ENCODE peak calls at places on chromosomes 7 and 10, in six cellular contexts. H is HCT116, Q is uterus, A is IMR-90, C is ovary, O is left lung. M is an unnamed sample.

GRCh38 chr7:108455524-108455832 is 758 bp downstream of the NRCAM start:
- DNase-seq in H (no peak), Q (no peak), A (no peak), C (no peak), O (no peak), M (no peak)

GRCh38 chr7:111485981-111486380 is 76.3 kb downstream of the IMMP2L start:
- DNase-seq in H (no peak), Q (no peak), A (no peak), C (no peak), O (no peak), M (no peak)

GRCh38 chr10:75071164-75071489 is 40.3 kb upstream of the SAMD8 start:
- DNase-seq in H (no peak), Q (no peak), A (peak), C (no peak), O (no peak), M (no peak)

GRCh38 chr10:97584060-97584797 is at the start of gene HOGA1:
- DNase-seq in H (peak), Q (peak), A (peak), C (no peak), O (peak), M (no peak)

GRCh38 chr10:50622497-50623298 is 1.1 kb downstream of the SGMS1 start:
- DNase-seq in H (no peak), Q (peak), A (peak), C (peak), O (peak), M (no peak)

GRCh38 chr10:86652361-86653202 is 1.8 kb upstream of the OPN4 start:
- DNase-seq in H (no peak), Q (no peak), A (peak), C (no peak), O (peak), M (peak)

GRCh38 chr7:74475243-74475986 is 21.7 kb downstream of the GTF2IRD1 start:
- DNase-seq in H (no peak), Q (no peak), A (no peak), C (no peak), O (peak), M (no peak)

GRCh38 chr7:108570146-108570755 is 577 bp downstream of the DNAJB9 start:
- DNase-seq in H (peak), Q (peak), A (peak), C (no peak), O (peak), M (no peak)

GRCh38 chr7:17773289-17773626 is 167.0 kb downstream of the SNX13 start:
- DNase-seq in H (no peak), Q (no peak), A (peak), C (no peak), O (peak), M (no peak)

GRCh38 chr10:96263173-96263572 is 8.2 kb downstream of the BLNK start:
- DNase-seq in H (no peak), Q (no peak), A (no peak), C (no peak), O (no peak), M (no peak)

GRCh38 chr10:101649530-101650085 is 45.4 kb downstream of the FBXW4 start:
- DNase-seq in H (no peak), Q (no peak), A (no peak), C (no peak), O (no peak), M (no peak)

GRCh38 chr10:8416192-8416701 is 361.8 kb downstream of the GATA3 start:
- DNase-seq in H (no peak), Q (no peak), A (no peak), C (no peak), O (no peak), M (no peak)

GRCh38 chr10:8416755-8417154 is 362.3 kb downstream of the GATA3 start:
- DNase-seq in H (no peak), Q (no peak), A (no peak), C (no peak), O (no peak), M (no peak)

GRCh38 chr10:8420182-8420581 is 365.7 kb downstream of the GATA3 start:
- DNase-seq in H (no peak), Q (no peak), A (no peak), C (no peak), O (no peak), M (no peak)

GRCh38 chr10:8418631-8419030 is 364.1 kb downstream of the GATA3 start:
- DNase-seq in H (no peak), Q (no peak), A (peak), C (no peak), O (no peak), M (no peak)

GRCh38 chr10:8417631-8418030 is 363.1 kb downstream of the GATA3 start:
- DNase-seq in H (no peak), Q (no peak), A (no peak), C (no peak), O (no peak), M (no peak)
- TF ChIP-seq CTCF in H (no peak), Q (no peak), A (no peak), C (no peak), O (no peak), M (no peak)

DNA sequence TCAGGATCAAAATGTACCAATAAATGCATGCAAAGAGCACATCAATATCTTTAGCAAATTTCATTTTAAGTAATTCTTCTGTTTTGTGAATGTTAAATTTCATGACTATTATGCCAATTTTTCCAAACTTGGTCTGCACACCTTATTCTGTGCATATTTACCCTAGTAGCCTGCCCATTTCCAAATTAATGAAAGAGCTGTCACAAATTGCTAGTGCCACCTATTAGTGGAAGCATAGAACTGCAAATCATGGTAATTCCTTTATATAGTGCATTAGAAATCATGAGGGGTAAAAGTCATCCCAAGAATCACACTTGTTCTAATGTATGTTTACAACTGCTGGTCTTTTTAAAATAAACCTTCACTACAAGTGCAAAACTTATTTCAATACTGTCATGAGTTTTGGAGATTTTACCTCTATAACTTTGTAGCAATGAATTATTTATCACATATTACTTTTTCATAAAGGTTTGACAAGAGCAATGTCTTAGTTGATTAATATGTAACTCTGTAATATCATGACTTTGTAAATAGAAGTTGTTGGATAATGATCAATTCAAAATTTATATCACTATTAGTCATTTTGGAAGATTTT is 5.7 kb downstream of the SEMA3A start:
- DNase-seq in H (no peak), Q (no peak), A (peak), C (no peak), O (no peak), M (no peak)
- TF ChIP-seq CTCF in H (peak), Q (peak), A (peak), C (no peak), O (no peak), M (no peak)

GRCh38 chr10:48931188-48931587 is 8.5 kb downstream of the LRRC18 start:
- DNase-seq in H (no peak), Q (no peak), A (no peak), C (no peak), O (no peak), M (no peak)
- TF ChIP-seq CTCF in H (no peak), Q (no peak), A (no peak), C (no peak), O (no peak), M (no peak)

GRCh38 chr10:63595072-63595471 is 73.9 kb downstream of the REEP3 start:
- DNase-seq in H (no peak), Q (no peak), A (peak), C (no peak), O (no peak), M (no peak)
- TF ChIP-seq CTCF in H (no peak), Q (no peak), A (no peak), C (no peak), O (no peak), M (no peak)

DNA sequence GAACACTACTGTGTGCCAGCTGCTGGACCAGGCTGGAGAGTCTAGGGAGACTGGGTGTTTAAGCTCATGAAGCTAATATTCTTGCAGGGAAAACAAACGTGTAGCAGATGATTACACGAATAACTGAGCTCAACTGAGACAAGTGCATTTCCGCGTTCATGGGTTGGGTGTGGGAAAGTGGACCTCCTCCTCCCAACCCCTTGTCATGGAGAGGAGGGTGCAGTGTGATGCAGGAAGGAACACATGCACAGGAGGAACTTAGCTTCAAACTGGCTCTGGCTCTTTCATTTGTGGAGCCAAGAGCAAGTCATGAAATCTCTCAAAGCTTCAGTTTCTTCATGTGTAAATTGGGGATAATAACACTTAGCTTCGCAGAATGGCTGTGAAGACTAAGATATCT is 204.3 kb downstream of the ARHGAP12 start:
- DNase-seq in H (no peak), Q (no peak), A (no peak), C (no peak), O (no peak), M (no peak)
- TF ChIP-seq CTCF in H (no peak), Q (no peak), A (no peak), C (no peak), O (no peak), M (no peak)

DNA sequence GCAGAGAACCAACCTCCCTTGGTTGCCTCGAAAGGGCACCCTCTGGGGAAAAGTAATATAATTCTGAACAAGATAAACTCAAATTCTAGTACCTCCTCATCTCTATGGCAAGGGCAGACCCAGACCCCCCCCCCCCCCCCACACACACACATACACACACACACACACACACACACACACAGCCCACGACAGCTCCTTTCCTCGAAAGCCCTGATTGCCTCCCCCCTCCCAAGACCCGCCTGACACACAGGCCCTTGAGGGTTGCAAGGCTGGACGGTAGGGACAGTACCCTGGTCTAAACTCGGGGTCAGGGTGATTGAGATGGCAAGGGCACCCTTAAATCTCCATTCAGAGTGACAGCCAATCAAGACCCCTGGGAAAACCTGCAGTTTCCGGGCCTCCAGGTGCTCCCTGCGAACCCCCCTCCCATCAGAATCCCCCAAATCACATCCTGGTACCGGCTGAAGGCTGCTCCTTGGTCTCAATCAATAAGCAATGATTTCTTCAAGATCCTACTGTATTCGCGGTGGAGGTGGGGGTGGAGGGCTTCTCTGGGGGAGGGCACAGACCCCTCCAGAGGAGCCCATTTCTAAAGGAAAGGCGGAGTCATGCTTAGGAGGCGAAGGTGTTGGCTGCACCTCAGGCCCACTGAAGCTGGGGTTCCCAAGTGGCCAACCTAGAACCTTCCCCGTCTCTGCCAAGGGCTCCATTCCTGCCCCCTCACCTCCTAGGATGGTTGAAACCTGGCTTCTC is 100.7 kb downstream of the HIP1 start:
- DNase-seq in H (no peak), Q (no peak), A (no peak), C (no peak), O (no peak), M (no peak)
- TF ChIP-seq CTCF in H (no peak), Q (no peak), A (no peak), C (no peak), O (no peak), M (no peak)

M was measured in activated B cell treated with CpG ODN at 0.5 μM for 24 hours.